ENCODE peak calls at places on chromosomes 7 and 10, in five cellular contexts. Q is ascending aorta, E is left kidney, C is ELR, I is EL. Z is an unnamed sample.

GRCh38 chr10:6737080-6737641 is 157.1 kb upstream of the PRKCQ start:
- DNase-seq in Q (peak; percentile 37), I (peak; percentile 63), E (peak; percentile 84), C (peak; percentile 81), Z (peak; percentile 60)

GRCh38 chr10:113965077-113965476 is 78.6 kb upstream of the ADRB1 start:
- DNase-seq in E (no peak), I (no peak), Q (no peak), C (no peak), Z (no peak)

GRCh38 chr7:108132551-108133265 is 2.5 kb upstream of the LAMB4 start:
- DNase-seq in I (no peak), Q (no peak), E (peak; percentile 51), C (no peak), Z (no peak)

GRCh38 chr10:82564353-82565218 is 689.6 kb downstream of the NRG3 start:
- DNase-seq in I (no peak), Q (no peak), E (no peak), C (peak; percentile 0), Z (no peak)

GRCh38 chr7:101668726-101669125 is 39.6 kb upstream of the MYL10 start:
- DNase-seq in C (no peak), E (no peak), I (no peak), Q (no peak), Z (no peak)

GRCh38 chr10:97601268-97602215 is 12.0 kb downstream of the C10orf62 start:
- DNase-seq in C (no peak), E (peak; percentile 53), Q (no peak), I (no peak), Z (no peak)

GRCh38 chr7:14389052-14389988 is 399.9 kb upstream of the ETV1 start:
- DNase-seq in E (peak; percentile 38), Q (no peak), C (no peak), I (no peak), Z (no peak)

GRCh38 chr7:155166673-155167370 is 96.7 kb downstream of the HTR5A start:
- DNase-seq in Q (no peak), I (peak; percentile 96), C (peak; percentile 98), E (no peak), Z (peak; percentile 97)

GRCh38 chr10:118213456-118213855 is 128.7 kb downstream of the FAM204A start:
- DNase-seq in E (peak; percentile 58), Q (no peak), I (no peak), C (no peak), Z (no peak)

GRCh38 chr10:115092555-115093285 is 445 bp upstream of the ATRNL1 start:
- DNase-seq in E (peak; percentile 90), I (peak; percentile 43), C (peak; percentile 39), Q (no peak), Z (peak; percentile 64)

GRCh38 chr7:8212638-8213037 is 49.3 kb downstream of the ICA1 start:
- DNase-seq in Q (no peak), C (no peak), I (no peak), E (no peak), Z (no peak)

GRCh38 chr10:93421426-93421825 is 60.7 kb downstream of the MYOF start:
- DNase-seq in I (no peak), Q (peak; percentile 43), E (peak; percentile 55), C (no peak), Z (no peak)

GRCh38 chr7:8881916-8882315 is 448.5 kb downstream of the NXPH1 start:
- DNase-seq in Q (no peak), E (no peak), C (no peak), I (no peak), Z (no peak)

GRCh38 chr10:43120948-43121290 is 17.3 kb upstream of the CSGALNACT2 start:
- DNase-seq in C (peak; percentile 36), E (peak; percentile 18), I (no peak), Q (peak; percentile 67), Z (no peak)

GRCh38 chr10:14366760-14367159 is 36.0 kb upstream of the FRMD4A start:
- DNase-seq in Q (no peak), I (peak; percentile 21), E (no peak), C (no peak), Z (peak; percentile 39)

GRCh38 chr10:450463-450862 is 239.0 kb downstream of the DIP2C start:
- DNase-seq in C (no peak), E (peak; percentile 65), Q (no peak), I (no peak), Z (no peak)

GRCh38 chr7:3300221-3300650 is 816 bp upstream of the SDK1 start:
- DNase-seq in C (no peak), Q (peak; percentile 64), I (no peak), E (peak; percentile 27), Z (no peak)

GRCh38 chr10:98354491-98354890 is 60.5 kb downstream of the PYROXD2 start:
- DNase-seq in E (no peak), Q (no peak), I (no peak), C (no peak), Z (no peak)

GRCh38 chr7:16348251-16348650 is 73.1 kb downstream of the CRPPA start:
- DNase-seq in Q (no peak), I (no peak), C (no peak), E (no peak), Z (no peak)

GRCh38 chr7:26508481-26508880 is 216.8 kb downstream of the SNX10 start:
- DNase-seq in I (no peak), E (no peak), Q (no peak), C (no peak), Z (no peak)

GRCh38 chr7:77685219-77685618 is 11.0 kb upstream of the RSBN1L start:
- DNase-seq in I (no peak), E (no peak), Q (no peak), C (no peak), Z (no peak)

GRCh38 chr10:114874827-114875541 is 53.4 kb downstream of the FHIP2A start:
- DNase-seq in C (no peak), I (no peak), E (peak; percentile 75), Q (no peak), Z (no peak)

GRCh38 chr10:98778277-98778759 is 331.6 kb upstream of the HPS1 start:
- DNase-seq in Q (no peak), C (no peak), I (no peak), E (no peak), Z (no peak)

GRCh38 chr7:7553386-7553785 is 13.3 kb upstream of the MIOS start:
- DNase-seq in E (no peak), C (no peak), I (no peak), Q (no peak), Z (peak; percentile 76)

GRCh38 chr10:130000918-130001317 is 36.8 kb upstream of the EBF3 start:
- DNase-seq in C (no peak), I (no peak), Q (no peak), E (no peak), Z (no peak)

GRCh38 chr7:92973964-92974363 is 137.6 kb upstream of the CDK6 start:
- DNase-seq in Q (no peak), I (peak; percentile 78), E (no peak), C (peak; percentile 47), Z (peak; percentile 77)

GRCh38 chr10:21814866-21815265 is 188.7 kb downstream of the DNAJC1 start:
- DNase-seq in Q (no peak), I (no peak), E (no peak), C (no peak), Z (no peak)

GRCh38 chr7:102412548-102412947 is 16.4 kb downstream of the PRKRIP1 start:
- DNase-seq in E (peak; percentile 24), C (peak; percentile 46), Q (no peak), I (peak; percentile 21), Z (peak; percentile 54)

GRCh38 chr10:122054046-122055025 is 65.4 kb downstream of the TACC2 start:
- DNase-seq in E (peak; percentile 76), Q (peak; percentile 76), I (peak; percentile 53), C (peak; percentile 68), Z (no peak)

GRCh38 chr10:132790934-132791829 is 5.2 kb upstream of the NKX6-2 start:
- DNase-seq in Q (no peak), C (no peak), I (no peak), E (no peak), Z (no peak)

GRCh38 chr10:49298666-49298989 is 342 bp upstream of the C10orf71 start:
- DNase-seq in Q (no peak), E (peak; percentile 69), I (no peak), C (no peak), Z (peak; percentile 4)

GRCh38 chr7:93178213-93178612 is 30.0 kb upstream of the SAMD9L start:
- DNase-seq in E (peak; percentile 1), I (no peak), C (peak; percentile 47), Q (no peak), Z (peak; percentile 41)